ENCODE peak calls at places on chromosomes 6 and 20, in five cellular contexts. L is esophagus muscularis mucosa, T is Peyer's patch, S is fibroblast of villous mesenchyme, V is psoas muscle. R is an unnamed sample.

GRCh38 chr20:46021361-46022359 is 7.4 kb upstream of the SLC12A5 start:
- DNase-seq in L (no peak), T (no peak), S (peak), V (peak), R (no peak)

GRCh38 chr6:162442675-162443074 is 284.9 kb downstream of the PRKN start:
- DNase-seq in L (no peak), T (no peak), S (no peak), V (no peak), R (no peak)

GRCh38 chr6:113627480-113627879 is 229.7 kb upstream of the MARCKS start:
- DNase-seq in L (no peak), T (no peak), S (no peak), V (no peak), R (no peak)

GRCh38 chr6:136290406-136291010 is 862 bp upstream of the BCLAF1 start:
- DNase-seq in L (peak), T (peak), S (peak), V (peak), R (peak)

GRCh38 chr6:66328181-66328580 is 621.2 kb upstream of the EYS start:
- DNase-seq in L (no peak), T (no peak), S (no peak), V (no peak), R (no peak)

GRCh38 chr6:113011803-113012202 is 664.7 kb downstream of the RFPL4B start:
- DNase-seq in L (no peak), T (no peak), S (peak), V (no peak), R (no peak)

GRCh38 chr20:11266571-11266970 is 592.8 kb upstream of the JAG1 start:
- DNase-seq in L (no peak), T (no peak), S (no peak), V (no peak), R (no peak)

GRCh38 chr20:17728074-17728473 is 28.3 kb downstream of the BANF2 start:
- DNase-seq in L (no peak), T (no peak), S (no peak), V (no peak), R (no peak)

GRCh38 chr6:8707956-8708772 is 272.8 kb upstream of the SLC35B3 start:
- DNase-seq in L (no peak), T (no peak), S (peak), V (no peak), R (no peak)

GRCh38 chr20:58127731-58128130 is 100.7 kb downstream of the ANKRD60 start:
- DNase-seq in L (peak), T (no peak), S (peak), V (no peak), R (peak)

GRCh38 chr20:36472656-36473071 is 68.7 kb upstream of the MYL9 start:
- DNase-seq in L (no peak), T (peak), S (no peak), V (peak), R (no peak)

GRCh38 chr6:44061375-44062104 is 65.7 kb downstream of the MRPL14 start:
- DNase-seq in L (no peak), T (no peak), S (peak), V (no peak), R (no peak)

GRCh38 chr20:55478739-55479450 is 526.4 kb downstream of the CBLN4 start:
- DNase-seq in L (no peak), T (no peak), S (no peak), V (no peak), R (no peak)

GRCh38 chr6:88179692-88180091 is 13.5 kb upstream of the CNR1 start:
- DNase-seq in L (no peak), T (no peak), S (no peak), V (no peak), R (no peak)

GRCh38 chr6:24719125-24719931 is at the start of gene C6orf62:
- DNase-seq in L (no peak), T (peak), S (peak), V (peak), R (no peak)

GRCh38 chr6:134596191-134596590 is 278.3 kb upstream of the SGK1 start:
- DNase-seq in L (no peak), T (no peak), S (no peak), V (no peak), R (no peak)

GRCh38 chr6:132569170-132569569 is 952 bp upstream of the TAAR6 start:
- DNase-seq in L (no peak), T (no peak), S (no peak), V (no peak), R (no peak)

GRCh38 chr20:45300961-45301360 is 5.7 kb upstream of the RBPJL start:
- DNase-seq in L (no peak), T (no peak), S (no peak), V (no peak), R (no peak)

GRCh38 chr6:5287205-5287965 is 26.1 kb downstream of the FARS2 start:
- DNase-seq in L (no peak), T (no peak), S (peak), V (no peak), R (no peak)

GRCh38 chr20:37290158-37290810 is 829 bp downstream of the MANBAL start:
- DNase-seq in L (no peak), T (no peak), S (peak), V (no peak), R (no peak)

GRCh38 chr20:43533060-43533459 is 25.6 kb downstream of the L3MBTL1 start:
- DNase-seq in L (no peak), T (no peak), S (no peak), V (no peak), R (no peak)

GRCh38 chr6:142856857-142857608 is 87.9 kb downstream of the HIVEP2 start:
- DNase-seq in L (no peak), T (no peak), S (no peak), V (no peak), R (no peak)

GRCh38 chr20:45341939-45342862 is 6.0 kb downstream of the SDC4 start:
- DNase-seq in L (no peak), T (peak), S (peak), V (peak), R (no peak)

GRCh38 chr20:49909499-49910339 is 5.6 kb downstream of the SPATA2 start:
- DNase-seq in L (no peak), T (peak), S (no peak), V (peak), R (no peak)

GRCh38 chr6:43083041-43083669 is 7.0 kb downstream of the PTK7 start:
- DNase-seq in L (no peak), T (no peak), S (no peak), V (no peak), R (no peak)

GRCh38 chr20:25178563-25179438 is 16.7 kb upstream of the ENTPD6 start:
- DNase-seq in L (no peak), T (no peak), S (peak), V (no peak), R (no peak)

GRCh38 chr20:48986899-48987298 is 59.2 kb upstream of the CSE1L start:
- DNase-seq in L (no peak), T (no peak), S (no peak), V (no peak), R (no peak)

GRCh38 chr6:118894425-118895240 is 681 bp downstream of the ASF1A start:
- DNase-seq in L (no peak), T (peak), S (peak), V (peak), R (peak)

GRCh38 chr20:55139173-55139765 is 663.9 kb downstream of the DOK5 start:
- DNase-seq in L (no peak), T (no peak), S (no peak), V (no peak), R (no peak)

GRCh38 chr6:41072836-41073202 is at the start of gene NFYA:
- DNase-seq in L (no peak), T (peak), S (peak), V (no peak), R (no peak)

GRCh38 chr6:41073968-41074691 is 1.4 kb downstream of the NFYA start:
- DNase-seq in L (no peak), T (no peak), S (peak), V (no peak), R (no peak)

GRCh38 chr6:41071923-41072835 is at the start of gene OARD1:
- DNase-seq in L (peak), T (peak), S (peak), V (peak), R (peak)

GRCh38 chr6:41074692-41075436 is 2.1 kb downstream of the NFYA start:
- DNase-seq in L (no peak), T (no peak), S (no peak), V (no peak), R (no peak)

DNA sequence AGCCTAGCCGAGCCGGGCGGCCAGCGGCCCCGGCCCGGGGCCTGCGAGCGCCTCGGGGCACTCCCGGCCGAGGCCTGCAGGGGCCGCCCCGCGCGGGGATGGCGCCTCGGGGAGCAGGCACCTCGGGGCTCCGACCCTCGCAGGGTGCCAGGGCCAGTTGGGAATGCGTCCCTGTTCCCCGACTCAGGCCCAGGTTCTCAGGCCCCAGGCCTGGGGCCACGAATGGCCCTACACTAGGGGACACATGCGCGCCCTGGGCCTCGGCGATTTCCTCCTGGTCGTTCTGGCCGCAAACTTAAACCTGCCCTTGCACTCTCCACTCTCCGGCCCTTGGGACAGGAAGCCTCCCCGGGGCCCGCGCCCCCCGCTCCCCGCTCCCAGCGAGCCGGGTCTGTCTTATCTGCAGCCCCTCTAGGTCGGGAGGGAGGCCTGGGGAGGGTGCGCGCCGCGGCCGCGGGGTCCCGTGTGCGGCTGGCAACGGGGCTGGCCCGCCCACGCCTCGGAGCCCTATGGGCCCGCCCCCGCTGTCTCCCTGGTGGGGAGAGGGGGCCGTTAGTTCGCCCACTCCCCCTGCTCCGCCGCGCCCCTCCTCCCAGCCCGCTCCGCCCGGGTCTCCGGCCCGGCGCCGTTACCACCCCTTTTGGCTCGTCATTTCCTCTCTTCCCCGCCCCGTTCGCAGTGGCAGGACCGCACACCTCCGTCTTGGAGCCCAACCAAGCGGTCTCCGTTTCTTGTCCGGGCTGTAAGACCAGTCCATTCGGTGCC is 611 bp downstream of the NFYA start:
- DNase-seq in L (peak), T (peak), S (peak), V (peak), R (peak)
- TF ChIP-seq CTCF in L (peak), T (peak), S (peak), V (peak), R (peak)

GRCh38 chr6:157498817-157499216 is 117.8 kb downstream of the ZDHHC14 start:
- DNase-seq in L (no peak), T (no peak), S (no peak), V (no peak), R (no peak)
- TF ChIP-seq CTCF in L (no peak), T (no peak), S (no peak), V (no peak), R (no peak)

DNA sequence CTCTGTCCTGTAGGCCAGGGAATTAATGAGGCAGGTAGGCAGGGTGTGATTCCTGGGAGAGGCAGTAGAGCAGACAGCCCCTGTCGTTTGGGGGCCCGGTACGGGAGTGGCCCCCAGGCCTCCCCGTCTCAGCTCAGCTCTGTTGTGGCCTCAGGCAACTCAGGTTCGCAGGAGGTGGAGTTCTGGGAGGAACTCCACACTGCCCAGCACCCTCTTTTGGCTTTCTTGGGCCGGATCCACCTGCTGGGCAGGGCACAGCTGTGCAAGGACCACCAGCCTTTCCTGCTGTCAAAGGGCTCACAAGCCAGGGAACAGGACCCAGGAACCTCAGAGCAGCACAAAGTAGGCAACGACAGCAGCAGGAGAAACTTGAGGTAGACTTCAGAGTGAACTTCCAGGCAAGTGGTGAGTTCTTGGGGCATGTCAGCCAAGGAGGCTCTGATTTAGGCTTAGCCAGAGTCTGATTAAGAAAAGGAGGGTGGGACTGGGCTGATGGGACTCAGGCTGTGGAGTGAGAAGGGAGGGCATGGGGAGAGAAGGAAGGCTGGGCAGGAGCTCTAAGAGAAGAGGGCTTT is 36.9 kb downstream of the RAB44 start:
- DNase-seq in L (no peak), T (no peak), S (no peak), V (no peak), R (no peak)
- TF ChIP-seq CTCF in L (no peak), T (no peak), S (no peak), V (no peak), R (no peak)

GRCh38 chr6:22413681-22414305 is 117.0 kb upstream of the PRL start:
- DNase-seq in L (no peak), T (no peak), S (peak), V (no peak), R (no peak)
- TF ChIP-seq CTCF in L (no peak), T (no peak), S (no peak), V (no peak), R (no peak)

GRCh38 chr6:30741789-30742315 is 635 bp downstream of the FLOT1 start:
- DNase-seq in L (no peak), T (peak), S (no peak), V (no peak), R (no peak)

GRCh38 chr6:30743099-30744053 is 889 bp upstream of the FLOT1 start:
- DNase-seq in L (no peak), T (peak), S (peak), V (no peak), R (no peak)

GRCh38 chr6:30742316-30743098 is at the start of gene FLOT1:
- DNase-seq in L (peak), T (peak), S (peak), V (peak), R (peak)

GRCh38 chr6:30740993-30741784 is 1.3 kb downstream of the FLOT1 start:
- DNase-seq in L (no peak), T (no peak), S (no peak), V (no peak), R (no peak)

GRCh38 chr6:30744054-30744805 is at the start of gene IER3:
- DNase-seq in L (peak), T (peak), S (peak), V (peak), R (peak)
- TF ChIP-seq CTCF in L (peak), T (peak), S (peak), V (peak), R (peak)